ENCODE peak calls at places on chromosomes 12 and 14, in four cellular contexts. K is K562, U is H1, C is GM12878. W is an unnamed sample.

GRCh38 chr14:74437654-74438053 is 11.6 kb upstream of the SYNDIG1L start:
- DNase-seq in K (no peak), U (no peak), C (no peak), W (no peak)

GRCh38 chr12:25518512-25518911 is 34.6 kb downstream of the LMNTD1 start:
- DNase-seq in K (no peak), U (no peak), C (peak), W (no peak)

GRCh38 chr14:104721704-104722431 is 2.2 kb upstream of the ADSS1 start:
- DNase-seq in K (no peak), U (no peak), C (no peak), W (no peak)

GRCh38 chr14:62213516-62213915 is 451.3 kb downstream of the SNAPC1 start:
- DNase-seq in K (no peak), U (no peak), C (no peak), W (no peak)

GRCh38 chr14:47278233-47278842 is 397.1 kb downstream of the MDGA2 start:
- DNase-seq in K (peak), U (peak), C (no peak), W (peak)

GRCh38 chr12:70122804-70123203 is 120.4 kb upstream of the CNOT2 start:
- DNase-seq in K (no peak), U (no peak), C (no peak), W (no peak)

GRCh38 chr12:18595406-18595805 is 142.4 kb downstream of the PLCZ1 start:
- DNase-seq in K (no peak), U (peak), C (no peak), W (no peak)

GRCh38 chr12:67651380-67651695 is 2.8 kb downstream of the DYRK2 start:
- DNase-seq in K (no peak), U (no peak), C (no peak), W (peak)

GRCh38 chr12:107402041-107403022 is 283.3 kb upstream of the PWP1 start:
- DNase-seq in K (peak), U (peak), C (no peak), W (peak)

GRCh38 chr12:106098691-106099200 is 40.0 kb downstream of the NUAK1 start:
- DNase-seq in K (no peak), U (no peak), C (no peak), W (peak)

GRCh38 chr12:20142295-20142694 is 226.0 kb upstream of the PDE3A start:
- DNase-seq in K (no peak), U (no peak), C (no peak), W (no peak)

GRCh38 chr12:89230376-89231101 is 121.8 kb downstream of the DUSP6 start:
- DNase-seq in K (no peak), U (no peak), C (no peak), W (peak)
- TF ChIP-seq BRCA1 in K (no peak), U (no peak), C (no peak), W (no peak)

GRCh38 chr14:50008562-50009355 is 107.6 kb downstream of the VCPKMT start:
- DNase-seq in K (no peak), U (no peak), C (no peak), W (no peak)
- TF ChIP-seq MAX in K (no peak), U (no peak), C (no peak), W (no peak)

GRCh38 chr12:111558107-111558376 is 41.1 kb downstream of the ATXN2 start:
- DNase-seq in K (no peak), U (no peak), C (no peak), W (no peak)
- TF ChIP-seq CBX5 in K (no peak), U (no peak), C (no peak), W (no peak)

DNA sequence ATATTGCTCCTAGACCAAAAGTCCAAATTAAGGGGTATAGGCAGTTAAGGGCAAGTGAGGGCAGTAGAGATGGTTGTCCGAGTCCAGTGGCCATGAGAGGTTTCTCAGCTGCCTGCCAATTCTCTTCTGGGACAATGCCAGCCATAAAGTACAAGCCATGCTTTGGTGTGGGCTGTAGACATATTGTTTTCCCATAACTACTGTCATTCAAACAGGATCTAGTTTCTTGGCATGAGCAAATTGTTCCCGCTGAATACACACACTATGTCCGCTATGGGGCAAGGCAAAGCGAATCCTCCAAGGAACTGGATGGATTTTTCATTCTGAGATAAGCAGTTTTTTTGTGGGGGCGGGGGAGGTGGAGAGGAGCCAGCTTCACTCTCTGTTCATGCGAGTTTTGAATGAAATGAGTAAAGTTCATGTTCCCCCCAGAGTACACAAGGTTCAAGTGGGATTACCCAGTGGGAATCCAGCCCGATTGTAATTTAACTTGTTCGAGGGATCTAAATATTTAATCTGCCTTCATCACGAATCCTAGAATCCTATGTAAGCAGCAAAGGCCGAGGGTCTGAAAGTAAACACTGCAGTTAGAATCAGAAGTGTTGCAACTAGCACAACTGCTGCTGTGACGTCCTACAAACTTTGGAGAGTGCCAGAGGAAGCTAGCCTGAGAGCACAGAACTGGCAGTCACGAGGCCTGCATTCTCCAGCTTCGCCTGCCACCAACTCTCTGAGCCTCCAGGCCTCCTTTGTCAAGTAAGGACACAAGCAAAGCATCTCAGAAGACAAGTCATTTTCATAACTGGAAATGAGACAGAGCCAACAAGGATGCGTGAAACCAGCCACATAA is 137.0 kb downstream of the CRADD start:
- DNase-seq in K (peak), U (no peak), C (no peak), W (peak)
- TF ChIP-seq BRCA1 in K (no peak), U (no peak), C (no peak), W (no peak)

DNA sequence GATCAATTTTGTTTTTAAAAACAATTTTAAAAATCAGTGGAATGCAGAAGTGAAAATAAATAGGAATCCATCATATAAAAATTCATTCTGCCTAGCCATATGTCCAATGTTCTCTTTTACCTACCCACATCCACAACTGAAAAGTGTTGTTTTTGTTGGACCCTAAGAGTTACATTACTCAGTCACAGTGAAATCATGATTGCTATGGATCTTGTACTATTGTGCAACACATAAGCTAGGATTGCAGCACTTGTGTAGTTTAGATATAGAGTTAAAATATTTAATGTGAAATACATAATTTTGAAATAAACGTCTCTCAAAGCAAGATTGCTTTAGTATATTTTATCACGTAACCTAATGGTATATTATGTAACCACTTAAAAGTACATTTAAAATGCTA is 213.3 kb upstream of the CLEC14A start:
- DNase-seq in K (no peak), U (no peak), C (no peak), W (no peak)
- TF ChIP-seq MAX in K (no peak), U (no peak), C (no peak), W (no peak)

DNA sequence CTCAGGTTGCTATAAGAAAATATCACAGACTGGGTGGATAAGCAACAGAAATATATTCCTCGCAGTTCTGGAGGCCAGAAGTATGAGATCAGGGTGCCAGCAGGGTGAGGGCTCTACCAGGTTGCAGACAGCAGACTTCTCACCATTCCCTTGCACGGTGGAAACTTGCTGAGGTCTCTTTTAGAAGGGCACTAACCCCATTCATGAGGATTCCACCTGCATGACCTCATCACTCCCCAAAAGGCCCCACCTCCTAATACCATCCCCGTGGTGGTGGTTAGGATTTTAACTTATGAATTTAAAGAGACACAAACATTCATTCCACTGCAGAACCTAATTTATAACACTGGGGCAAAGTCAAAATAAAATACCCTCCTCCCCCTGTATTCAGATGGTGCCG is 224.1 kb upstream of the SFSWAP start:
- DNase-seq in K (no peak), U (no peak), C (no peak), W (no peak)
- TF ChIP-seq CBX5 in K (no peak), U (no peak), C (no peak), W (no peak)

DNA sequence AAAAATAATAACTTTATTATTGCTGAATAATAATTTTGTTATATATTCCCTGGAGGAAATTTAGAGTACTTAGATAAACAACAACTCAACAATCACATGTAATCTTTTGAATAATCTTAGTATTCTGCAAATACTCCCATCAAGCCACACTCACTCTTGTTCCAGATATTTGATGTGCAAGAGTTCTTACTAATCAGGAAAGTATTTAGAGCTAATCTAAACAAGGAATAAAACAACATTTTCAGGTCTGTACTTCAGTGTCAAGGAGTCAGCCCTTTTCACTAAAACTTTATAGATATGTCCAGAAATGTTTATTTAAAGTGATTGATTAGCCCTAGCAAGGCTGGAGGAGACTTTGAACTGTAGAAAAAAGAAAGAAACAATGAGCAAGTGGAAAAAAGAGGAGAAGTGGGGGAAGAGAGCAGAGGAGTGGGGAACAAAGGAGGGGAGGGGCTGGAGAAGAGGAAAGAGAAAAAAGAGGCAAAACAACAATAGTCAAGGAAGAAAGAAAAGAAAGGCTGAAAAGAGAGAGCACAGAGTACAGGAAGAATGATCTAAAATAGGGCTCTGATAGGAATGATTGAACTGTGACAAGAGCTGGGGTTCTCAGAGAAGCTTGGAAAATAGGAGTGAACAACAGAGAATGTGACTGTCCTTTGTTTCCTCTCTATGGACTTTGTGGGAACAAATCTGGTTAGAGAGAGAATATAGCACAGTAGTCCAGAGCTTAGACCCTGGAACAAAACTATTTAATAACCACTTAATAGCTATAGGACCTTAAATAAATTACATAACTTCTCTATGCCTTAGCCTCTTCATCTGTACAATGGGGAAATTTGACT is 238.7 kb downstream of the AKAP6 start:
- DNase-seq in K (no peak), U (no peak), C (no peak), W (no peak)
- TF ChIP-seq BRCA1 in K (no peak), U (no peak), C (no peak), W (no peak)

W was measured in HepG2.